ENCODE peak calls at places on chromosomes 16 and 17, in five cellular contexts. One of them, this sample, is unnamed.

GRCh38 chr17:33967608-33968349 is 287.3 kb upstream of the CCL2 start:
- DNase-seq in heart right ventricle: no peak
- DNase-seq in cardiac muscle cell: no peak
- DNase-seq in breast epithelium: no peak
- DNase-seq in body of pancreas: no peak
- DNase-seq in this sample: no peak

GRCh38 chr16:89506791-89507191 is 1.4 kb upstream of the SPG7 start:
- DNase-seq in cardiac muscle cell: peak; percentile 19
- DNase-seq in body of pancreas: no peak
- DNase-seq in heart right ventricle: no peak
- DNase-seq in breast epithelium: no peak
- DNase-seq in this sample: no peak

GRCh38 chr17:35597604-35598003 is 10.5 kb downstream of the AP2B1 start:
- DNase-seq in cardiac muscle cell: no peak
- DNase-seq in body of pancreas: no peak
- DNase-seq in heart right ventricle: no peak
- DNase-seq in breast epithelium: no peak
- DNase-seq in this sample: no peak

GRCh38 chr16:56245197-56245596 is 53.9 kb downstream of the GNAO1 start:
- DNase-seq in cardiac muscle cell: no peak
- DNase-seq in heart right ventricle: no peak
- DNase-seq in breast epithelium: no peak
- DNase-seq in body of pancreas: no peak
- DNase-seq in this sample: no peak

GRCh38 chr17:66167189-66167815 is 24.6 kb downstream of the CEP112 start:
- DNase-seq in breast epithelium: no peak
- DNase-seq in cardiac muscle cell: no peak
- DNase-seq in body of pancreas: no peak
- DNase-seq in heart right ventricle: no peak
- DNase-seq in this sample: no peak

GRCh38 chr16:26344976-26345375 is 653.2 kb downstream of the HS3ST4 start:
- DNase-seq in heart right ventricle: no peak
- DNase-seq in body of pancreas: no peak
- DNase-seq in breast epithelium: no peak
- DNase-seq in cardiac muscle cell: no peak
- DNase-seq in this sample: no peak

GRCh38 chr16:7867831-7868230 is 535.2 kb downstream of the RBFOX1 start:
- DNase-seq in breast epithelium: no peak
- DNase-seq in cardiac muscle cell: no peak
- DNase-seq in body of pancreas: no peak
- DNase-seq in heart right ventricle: no peak
- DNase-seq in this sample: no peak

GRCh38 chr16:72989203-72989991 is 58.5 kb downstream of the ZFHX3 start:
- DNase-seq in cardiac muscle cell: peak; percentile 80
- DNase-seq in heart right ventricle: no peak
- DNase-seq in breast epithelium: no peak
- DNase-seq in body of pancreas: peak; percentile 47
- DNase-seq in this sample: no peak

GRCh38 chr16:30187971-30188561 is 4.7 kb downstream of the CORO1A start:
- DNase-seq in heart right ventricle: no peak
- DNase-seq in body of pancreas: no peak
- DNase-seq in breast epithelium: no peak
- DNase-seq in cardiac muscle cell: no peak
- DNase-seq in this sample: no peak

GRCh38 chr17:15261063-15261817 is 3.9 kb downstream of the PMP22 start:
- DNase-seq in body of pancreas: peak; percentile 55
- DNase-seq in breast epithelium: peak; percentile 52
- DNase-seq in heart right ventricle: peak; percentile 66
- DNase-seq in cardiac muscle cell: peak; percentile 73
- DNase-seq in this sample: peak; percentile 36

GRCh38 chr16:77905356-77905920 is 116.9 kb upstream of the CLEC3A start:
- DNase-seq in cardiac muscle cell: no peak
- DNase-seq in body of pancreas: no peak
- DNase-seq in heart right ventricle: no peak
- DNase-seq in breast epithelium: no peak
- DNase-seq in this sample: no peak

GRCh38 chr16:72905581-72905980 is 142.3 kb downstream of the ZFHX3 start:
- DNase-seq in body of pancreas: no peak
- DNase-seq in heart right ventricle: no peak
- DNase-seq in cardiac muscle cell: no peak
- DNase-seq in breast epithelium: no peak
- DNase-seq in this sample: no peak

GRCh38 chr17:72952220-72952619 is 140.3 kb downstream of the SLC39A11 start:
- DNase-seq in body of pancreas: no peak
- DNase-seq in heart right ventricle: no peak
- DNase-seq in cardiac muscle cell: no peak
- DNase-seq in breast epithelium: no peak
- DNase-seq in this sample: no peak

GRCh38 chr16:65889533-65889966 is 476.9 kb upstream of the CDH5 start:
- DNase-seq in body of pancreas: no peak
- DNase-seq in breast epithelium: no peak
- DNase-seq in cardiac muscle cell: peak; percentile 7
- DNase-seq in heart right ventricle: no peak
- DNase-seq in this sample: no peak

GRCh38 chr17:6492892-6493674 is 48.8 kb downstream of the PIMREG start:
- DNase-seq in cardiac muscle cell: no peak
- DNase-seq in heart right ventricle: no peak
- DNase-seq in breast epithelium: no peak
- DNase-seq in body of pancreas: no peak
- DNase-seq in this sample: no peak

GRCh38 chr17:49494937-49495841 is at the start of gene NGFR:
- DNase-seq in cardiac muscle cell: peak; percentile 38
- DNase-seq in body of pancreas: no peak
- DNase-seq in heart right ventricle: peak; percentile 64
- DNase-seq in breast epithelium: no peak
- DNase-seq in this sample: no peak

GRCh38 chr16:1890701-1891035 is 18.7 kb upstream of the MEIOB start:
- DNase-seq in breast epithelium: no peak
- DNase-seq in heart right ventricle: no peak
- DNase-seq in body of pancreas: no peak
- DNase-seq in cardiac muscle cell: no peak
- DNase-seq in this sample: no peak

GRCh38 chr17:35944151-35944550 is 638 bp upstream of the LYZL6 start:
- DNase-seq in breast epithelium: no peak
- DNase-seq in body of pancreas: no peak
- DNase-seq in cardiac muscle cell: no peak
- DNase-seq in heart right ventricle: no peak
- DNase-seq in this sample: no peak

GRCh38 chr17:55444471-55445441 is 23.1 kb upstream of the MMD start:
- DNase-seq in breast epithelium: no peak
- DNase-seq in heart right ventricle: no peak
- DNase-seq in cardiac muscle cell: no peak
- DNase-seq in body of pancreas: no peak
- DNase-seq in this sample: no peak

GRCh38 chr16:88331989-88332920 is 50.5 kb upstream of the ZNF469 start:
- DNase-seq in cardiac muscle cell: peak; percentile 99
- DNase-seq in body of pancreas: peak; percentile 79
- DNase-seq in heart right ventricle: no peak
- DNase-seq in breast epithelium: peak; percentile 97
- DNase-seq in this sample: peak; percentile 49

GRCh38 chr16:78310196-78310595 is 210.7 kb downstream of the WWOX start:
- DNase-seq in breast epithelium: no peak
- DNase-seq in cardiac muscle cell: no peak
- DNase-seq in body of pancreas: peak; percentile 19
- DNase-seq in heart right ventricle: no peak
- DNase-seq in this sample: peak; percentile 43

GRCh38 chr16:50534556-50534955 is 13.6 kb upstream of the NKD1 start:
- DNase-seq in breast epithelium: peak; percentile 6
- DNase-seq in heart right ventricle: no peak
- DNase-seq in cardiac muscle cell: no peak
- DNase-seq in body of pancreas: no peak
- DNase-seq in this sample: no peak

GRCh38 chr16:83336630-83337029 is 471.1 kb upstream of the HSBP1 start:
- DNase-seq in breast epithelium: no peak
- DNase-seq in cardiac muscle cell: peak; percentile 62
- DNase-seq in body of pancreas: no peak
- DNase-seq in heart right ventricle: no peak
- DNase-seq in this sample: no peak

GRCh38 chr16:64121473-64121872 is 1000.4 kb downstream of the CDH11 start:
- DNase-seq in heart right ventricle: no peak
- DNase-seq in breast epithelium: no peak
- DNase-seq in cardiac muscle cell: peak; percentile 2
- DNase-seq in body of pancreas: no peak
- DNase-seq in this sample: no peak

GRCh38 chr16:68995011-68995504 is 110.4 kb upstream of the HAS3 start:
- DNase-seq in breast epithelium: peak; percentile 57
- DNase-seq in cardiac muscle cell: peak; percentile 51
- DNase-seq in heart right ventricle: no peak
- DNase-seq in body of pancreas: no peak
- DNase-seq in this sample: no peak

GRCh38 chr17:40363480-40363838 is 1.1 kb downstream of the GJD3 start:
- DNase-seq in body of pancreas: no peak
- DNase-seq in heart right ventricle: peak; percentile 38
- DNase-seq in cardiac muscle cell: peak; percentile 54
- DNase-seq in breast epithelium: no peak
- DNase-seq in this sample: no peak

GRCh38 chr16:78705694-78706093 is 606.2 kb downstream of the WWOX start:
- DNase-seq in body of pancreas: no peak
- DNase-seq in heart right ventricle: no peak
- DNase-seq in breast epithelium: no peak
- DNase-seq in cardiac muscle cell: peak; percentile 15
- DNase-seq in this sample: no peak

GRCh38 chr16:81604960-81605383 is 160.4 kb downstream of the CMIP start:
- DNase-seq in body of pancreas: no peak
- DNase-seq in breast epithelium: no peak
- DNase-seq in cardiac muscle cell: peak; percentile 54
- DNase-seq in heart right ventricle: no peak
- DNase-seq in this sample: peak; percentile 49

GRCh38 chr17:18991531-18992315 is 12.8 kb downstream of the FAM83G start:
- DNase-seq in breast epithelium: no peak
- DNase-seq in heart right ventricle: no peak
- DNase-seq in body of pancreas: no peak
- DNase-seq in cardiac muscle cell: no peak
- DNase-seq in this sample: no peak

GRCh38 chr17:78082988-78083387 is 45.6 kb downstream of the TMC6 start:
- DNase-seq in breast epithelium: no peak
- DNase-seq in body of pancreas: no peak
- DNase-seq in heart right ventricle: no peak
- DNase-seq in cardiac muscle cell: no peak
- DNase-seq in this sample: no peak

GRCh38 chr16:65476556-65476955 is 354.7 kb upstream of the CDH11 start:
- DNase-seq in breast epithelium: no peak
- DNase-seq in body of pancreas: no peak
- DNase-seq in heart right ventricle: no peak
- DNase-seq in cardiac muscle cell: no peak
- DNase-seq in this sample: no peak

GRCh38 chr17:74439691-74440567 is 8.0 kb downstream of the GPRC5C start:
- DNase-seq in heart right ventricle: no peak
- DNase-seq in breast epithelium: no peak
- DNase-seq in cardiac muscle cell: no peak
- DNase-seq in body of pancreas: no peak
- DNase-seq in this sample: no peak

GRCh38 chr17:61366715-61367413 is 32.8 kb upstream of the TBX2 start:
- DNase-seq in heart right ventricle: peak; percentile 66
- DNase-seq in cardiac muscle cell: no peak
- DNase-seq in breast epithelium: no peak
- DNase-seq in body of pancreas: no peak
- DNase-seq in this sample: peak; percentile 33

GRCh38 chr16:85423186-85423550 is 190.0 kb upstream of the GSE1 start:
- DNase-seq in heart right ventricle: no peak
- DNase-seq in cardiac muscle cell: no peak
- DNase-seq in breast epithelium: no peak
- DNase-seq in body of pancreas: no peak
- DNase-seq in this sample: no peak

GRCh38 chr16:27123795-27124194 is 57.1 kb downstream of the C16orf82 start:
- DNase-seq in heart right ventricle: no peak
- DNase-seq in cardiac muscle cell: no peak
- DNase-seq in breast epithelium: no peak
- DNase-seq in body of pancreas: no peak
- DNase-seq in this sample: no peak

GRCh38 chr17:19727466-19728113 is 11.2 kb upstream of the SLC47A2 start:
- DNase-seq in body of pancreas: peak; percentile 59
- DNase-seq in cardiac muscle cell: peak; percentile 92
- DNase-seq in heart right ventricle: no peak
- DNase-seq in breast epithelium: peak; percentile 93
- DNase-seq in this sample: no peak

GRCh38 chr17:55285340-55286301 is 20.9 kb downstream of the HLF start:
- DNase-seq in breast epithelium: peak; percentile 94
- DNase-seq in body of pancreas: peak; percentile 86
- DNase-seq in heart right ventricle: peak; percentile 81
- DNase-seq in cardiac muscle cell: peak; percentile 93
- DNase-seq in this sample: peak; percentile 90

DNA sequence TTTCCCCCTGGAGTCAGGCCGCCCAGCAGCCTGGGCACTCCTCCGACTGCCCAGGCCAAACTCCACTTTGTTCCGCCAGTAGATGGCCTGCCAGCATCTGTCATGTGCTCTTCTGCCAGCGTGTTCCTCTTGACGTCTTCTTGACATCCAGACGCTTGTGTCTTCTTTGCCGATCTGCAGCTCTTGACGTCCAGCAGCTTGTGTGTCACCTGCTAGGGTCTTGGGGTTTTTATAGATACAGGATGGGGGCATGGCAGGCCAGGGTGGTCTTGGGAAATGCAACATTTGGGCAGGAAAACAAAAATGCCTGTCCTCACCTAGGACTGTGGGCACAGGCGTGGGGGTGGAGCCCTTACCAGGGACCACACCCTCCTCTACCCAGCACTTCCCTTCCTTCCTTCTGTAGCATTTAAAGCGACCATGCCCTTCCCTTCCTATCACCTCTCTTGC is 88.7 kb downstream of the BMERB1 start:
- DNase-seq in breast epithelium: no peak
- DNase-seq in body of pancreas: no peak
- DNase-seq in cardiac muscle cell: no peak
- DNase-seq in heart right ventricle: peak; percentile 21
- DNase-seq in this sample: no peak
- TF ChIP-seq CTCF in breast epithelium: no peak
- TF ChIP-seq CTCF in body of pancreas: no peak
- TF ChIP-seq CTCF in cardiac muscle cell: no peak
- TF ChIP-seq CTCF in heart right ventricle: no peak
- TF ChIP-seq CTCF in this sample: no peak

GRCh38 chr17:81399481-81400153 is 4.4 kb downstream of the BAHCC1 start:
- DNase-seq in cardiac muscle cell: no peak
- DNase-seq in body of pancreas: no peak
- DNase-seq in heart right ventricle: no peak
- DNase-seq in breast epithelium: no peak
- DNase-seq in this sample: no peak
- H3K27ac ChIP-seq in cardiac muscle cell: peak overlapping the region; percentile 90
- H3K27ac ChIP-seq in body of pancreas: peak overlapping the region; percentile 86
- H3K27ac ChIP-seq in heart right ventricle: peak overlapping the region; percentile 98
- H3K27ac ChIP-seq in breast epithelium: peak overlapping the region; percentile 92
- H3K27ac ChIP-seq in this sample: peak overlapping the region; percentile 95

DNA sequence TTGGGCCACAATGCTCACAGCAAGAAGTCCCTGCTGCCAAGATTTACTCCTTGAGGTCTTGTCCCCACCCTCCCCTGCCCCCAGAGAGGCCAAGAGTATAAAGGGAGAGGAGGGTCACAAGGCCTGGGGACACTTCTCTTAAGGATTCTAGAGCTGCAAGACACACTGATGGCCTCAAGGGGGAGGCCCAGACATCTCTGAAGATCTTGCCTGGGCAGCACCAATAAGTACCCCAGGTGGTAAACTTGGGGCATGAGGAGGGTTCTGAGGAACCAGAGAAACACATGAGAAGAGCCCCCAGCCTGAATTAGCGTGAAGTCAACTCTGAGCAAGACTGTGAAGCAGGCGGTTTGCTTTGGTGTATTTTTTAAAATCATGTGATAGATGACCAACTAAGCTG is 26.8 kb upstream of the MTMR4 start:
- DNase-seq in breast epithelium: no peak
- DNase-seq in heart right ventricle: no peak
- DNase-seq in body of pancreas: no peak
- DNase-seq in cardiac muscle cell: no peak
- DNase-seq in this sample: no peak
- TF ChIP-seq CTCF in breast epithelium: no peak
- TF ChIP-seq CTCF in heart right ventricle: no peak
- TF ChIP-seq CTCF in body of pancreas: no peak
- TF ChIP-seq CTCF in cardiac muscle cell: peak; percentile 48
- TF ChIP-seq CTCF in this sample: no peak

GRCh38 chr17:2071421-2072281 is 16.7 kb downstream of the HIC1 start:
- DNase-seq in breast epithelium: no peak
- DNase-seq in body of pancreas: no peak
- DNase-seq in heart right ventricle: peak; percentile 83
- DNase-seq in cardiac muscle cell: peak; percentile 80
- DNase-seq in this sample: no peak
- H3K27ac ChIP-seq in breast epithelium: peak overlapping the region; percentile 83
- H3K27ac ChIP-seq in body of pancreas: peak overlapping the region; percentile 12
- H3K27ac ChIP-seq in heart right ventricle: peak overlapping the region; percentile 92
- H3K27ac ChIP-seq in cardiac muscle cell: no peak overlapping the region
- H3K27ac ChIP-seq in this sample: peak overlapping the region; percentile 77